ENCODE peak calls at places on chromosome 5, in seven cellular contexts. J is substantia nigra; H is uterus; K is GM12878; P is left ventricle myocardium inferior; D is fibroblast of lung; Y is naive thymus-derived CD4-positive, alpha-beta T cell. F is an unnamed sample.

GRCh38 chr5:26487553-26487952 is 550.8 kb downstream of the CDH9 start:
- DNase-seq in J (no peak), Y (no peak), K (no peak), H (no peak), P (no peak), D (no peak), F (no peak)

GRCh38 chr5:143403607-143404415 is at the start of gene NR3C1:
- DNase-seq in K (no peak), J (peak; percentile 65), P (peak; percentile 90), H (peak; percentile 76), D (peak; percentile 86), Y (peak; percentile 90), F (peak; percentile 44)

GRCh38 chr5:89324990-89325389 is 442.0 kb upstream of the MEF2C start:
- DNase-seq in J (no peak), D (no peak), H (no peak), Y (no peak), K (no peak), P (no peak), F (no peak)

GRCh38 chr5:56455417-56455816 is 222.3 kb upstream of the ANKRD55 start:
- DNase-seq in P (no peak), D (no peak), H (no peak), Y (no peak), K (no peak), J (no peak), F (no peak)

GRCh38 chr5:64576241-64576640 is 70.4 kb downstream of the RGS7BP start:
- DNase-seq in Y (no peak), D (no peak), H (no peak), J (no peak), P (no peak), K (no peak), F (no peak)

GRCh38 chr5:20649966-20650365 is 662.0 kb upstream of the CDH18 start:
- DNase-seq in D (peak; percentile 50), H (no peak), P (no peak), K (no peak), Y (no peak), J (no peak), F (no peak)

GRCh38 chr5:67577424-67577823 is 380.8 kb upstream of the CD180 start:
- DNase-seq in P (no peak), D (peak; percentile 82), J (no peak), Y (no peak), H (no peak), K (no peak), F (no peak)

GRCh38 chr5:73391441-73391871 is 57.1 kb downstream of the FOXD1 start:
- DNase-seq in D (no peak), Y (no peak), H (no peak), P (no peak), J (no peak), K (no peak), F (no peak)

GRCh38 chr5:57700072-57700471 is 217.5 kb upstream of the ACTBL2 start:
- DNase-seq in D (no peak), H (no peak), P (no peak), J (no peak), K (no peak), Y (no peak), F (no peak)

GRCh38 chr5:134508521-134509195 is 16.8 kb upstream of the JADE2 start:
- DNase-seq in D (no peak), P (no peak), H (no peak), K (no peak), Y (no peak), J (no peak), F (no peak)

GRCh38 chr5:151110992-151111391 is 30.2 kb upstream of the TNIP1 start:
- DNase-seq in H (no peak), P (no peak), J (no peak), D (no peak), K (no peak), Y (no peak), F (no peak)

GRCh38 chr5:164377746-164378145 is 872.3 kb downstream of the MAT2B start:
- DNase-seq in P (no peak), H (no peak), J (no peak), D (peak; percentile 9), K (no peak), Y (no peak), F (no peak)

GRCh38 chr5:172802585-172803176 is 31.4 kb upstream of the ERGIC1 start:
- DNase-seq in J (no peak), H (no peak), K (no peak), Y (no peak), D (peak; percentile 75), P (no peak), F (no peak)

GRCh38 chr5:54021413-54022155 is 288.8 kb downstream of the ARL15 start:
- DNase-seq in D (peak; percentile 49), Y (no peak), H (no peak), K (no peak), P (no peak), J (no peak), F (no peak)

GRCh38 chr5:2996248-2996647 is 244.8 kb upstream of the IRX2 start:
- DNase-seq in H (no peak), Y (no peak), P (no peak), J (no peak), D (no peak), K (no peak), F (no peak)

DNA sequence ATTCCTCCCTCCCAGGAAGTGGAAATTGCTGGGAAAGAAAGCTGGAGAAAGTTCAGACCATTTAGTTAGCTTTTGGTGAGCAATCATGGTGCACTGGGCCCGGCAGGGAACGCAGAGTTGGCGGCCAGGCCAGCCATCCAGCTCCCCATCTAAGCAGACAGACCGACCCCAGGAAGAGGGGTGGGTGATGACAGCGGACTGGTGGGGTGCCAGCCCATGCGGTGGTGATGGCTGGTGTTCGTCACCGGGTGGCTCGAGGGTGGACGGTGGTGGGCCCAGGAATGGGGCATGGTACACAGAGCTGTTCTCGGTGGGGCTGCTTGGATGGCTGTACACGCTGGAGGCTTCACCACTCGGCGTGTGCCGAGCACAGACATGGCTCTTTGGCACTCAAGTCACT is 85.6 kb upstream of the ARAP3 start:
- DNase-seq in H (no peak), Y (no peak), P (no peak), K (no peak), D (no peak), J (no peak), F (no peak)
- H3K27ac ChIP-seq in H (no peak overlapping the region), Y (no peak overlapping the region), P (no peak overlapping the region), K (no peak overlapping the region), D (no peak overlapping the region), J (no peak overlapping the region), F (no peak overlapping the region)

DNA sequence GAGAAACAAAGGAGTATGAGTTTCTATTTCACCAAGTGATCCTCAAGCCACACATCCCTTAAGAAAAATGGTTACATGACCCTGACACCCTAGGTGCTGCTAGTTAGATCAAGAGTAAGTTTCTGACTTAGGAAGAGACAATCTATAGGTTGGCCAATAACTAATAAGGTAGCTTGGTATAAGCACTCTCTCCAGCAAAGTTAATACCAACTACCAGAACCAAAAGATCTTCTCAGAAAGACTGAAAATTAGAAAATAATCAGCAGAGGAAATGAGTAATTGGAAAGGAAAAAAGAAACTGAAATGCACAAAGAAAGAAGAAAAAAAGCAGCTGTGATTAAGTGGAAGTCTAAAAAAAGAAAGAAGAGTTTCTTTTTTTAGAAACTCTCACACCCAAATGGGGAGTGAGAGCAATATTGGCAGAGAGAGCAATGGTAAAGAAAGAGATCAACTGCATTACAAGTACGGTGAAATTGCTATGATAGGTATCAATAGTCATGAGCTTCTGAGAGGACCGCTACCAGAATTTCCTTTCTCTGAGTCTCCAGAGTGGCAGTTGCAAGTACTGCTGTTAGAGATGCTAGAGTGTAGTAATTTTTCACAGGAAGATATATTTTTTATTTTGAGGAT is 195.5 kb downstream of the TMEM167A start:
- DNase-seq in H (no peak), P (no peak), K (peak; percentile 13), J (no peak), Y (no peak), D (no peak), F (no peak)
- H3K27ac ChIP-seq in H (no peak overlapping the region), P (no peak overlapping the region), K (no peak overlapping the region), J (no peak overlapping the region), Y (no peak overlapping the region), D (no peak overlapping the region), F (no peak overlapping the region)

GRCh38 chr5:983238-983524 is 25.4 kb upstream of the NKD2 start:
- DNase-seq in J (no peak), D (no peak), Y (no peak), H (no peak), P (no peak), K (no peak), F (no peak)

GRCh38 chr5:980001-980588 is 28.5 kb upstream of the NKD2 start:
- DNase-seq in P (no peak), D (no peak), Y (no peak), J (no peak), K (no peak), H (peak; percentile 14), F (peak; percentile 37)

GRCh38 chr5:982377-983237 is 26.0 kb upstream of the NKD2 start:
- DNase-seq in D (no peak), P (no peak), J (no peak), Y (no peak), H (no peak), K (no peak), F (no peak)

GRCh38 chr5:980941-981340 is 27.7 kb upstream of the NKD2 start:
- DNase-seq in K (no peak), J (no peak), H (peak; percentile 50), P (no peak), D (no peak), Y (no peak), F (no peak)

DNA sequence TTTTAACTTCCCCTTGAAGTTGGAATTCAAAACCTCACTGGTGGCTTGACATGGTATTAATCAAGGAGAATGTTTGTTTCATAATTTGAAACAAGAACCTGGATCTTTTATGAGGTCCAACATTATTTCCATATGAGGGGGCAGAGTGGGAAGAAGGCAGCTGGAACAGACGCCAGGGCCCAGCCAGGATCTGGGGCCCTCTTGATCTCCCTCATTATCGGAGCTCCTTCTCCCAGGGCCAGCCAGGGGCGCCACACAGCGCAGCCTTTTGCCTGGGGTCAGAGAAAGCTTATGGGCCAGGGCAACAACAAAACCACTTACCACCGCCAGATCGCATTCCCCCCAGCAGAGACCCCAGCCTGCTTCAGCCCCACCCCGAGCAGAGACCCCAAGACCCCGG is 27.1 kb upstream of the NKD2 start:
- DNase-seq in K (no peak), H (no peak), D (no peak), J (no peak), Y (no peak), P (no peak), F (no peak)
- H3K27ac ChIP-seq in K (no peak overlapping the region), H (no peak overlapping the region), D (no peak overlapping the region), J (no peak overlapping the region), Y (no peak overlapping the region), P (no peak overlapping the region), F (no peak overlapping the region)

DNA sequence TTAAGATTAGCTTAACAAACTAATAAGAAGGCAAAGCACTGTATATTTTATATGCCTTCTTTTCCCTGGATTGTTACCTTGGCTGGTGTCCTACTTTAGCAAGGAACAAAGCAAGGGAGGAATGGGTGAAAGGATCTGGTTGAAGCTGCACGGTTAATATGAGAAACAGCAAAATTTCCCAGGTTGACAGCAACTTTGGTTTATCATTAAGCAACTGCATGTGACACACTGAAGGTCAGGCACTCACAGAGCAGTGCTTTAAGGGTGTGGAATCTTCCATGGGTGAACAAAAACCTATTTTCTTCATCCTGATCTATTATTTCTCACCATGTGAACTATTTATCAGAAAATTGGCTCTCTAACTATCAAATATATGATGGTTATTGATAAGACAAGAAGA is 109.0 kb upstream of the ATP10B start:
- DNase-seq in D (no peak), K (no peak), P (no peak), J (no peak), Y (no peak), H (no peak), F (no peak)
- H3K27ac ChIP-seq in D (no peak overlapping the region), K (no peak overlapping the region), P (no peak overlapping the region), J (no peak overlapping the region), Y (no peak overlapping the region), H (no peak overlapping the region), F (no peak overlapping the region)

F was measured in neuronal stem cell.